ENCODE peak calls at places on chromosomes 11 and 22, in six cellular contexts. R, V, Z, F, P and S are unnamed samples.

GRCh38 chr11:128054323-128054910 is 532.9 kb downstream of the ETS1 start:
- DNase-seq in R (no peak), V (no peak), Z (no peak), F (no peak), P (no peak), S (no peak)

GRCh38 chr11:118054712-118055640 is 21.9 kb upstream of the TMPRSS4 start:
- DNase-seq in R (no peak), V (no peak), Z (no peak), F (no peak), P (no peak), S (no peak)

GRCh38 chr11:6240691-6241285 is 1.9 kb downstream of the CNGA4 start:
- DNase-seq in R (no peak), V (no peak), Z (no peak), F (no peak), P (no peak), S (no peak)

GRCh38 chr11:19817265-19817851 is 104.7 kb downstream of the NAV2 start:
- DNase-seq in R (no peak), V (no peak), Z (no peak), F (no peak), P (no peak), S (no peak)

GRCh38 chr22:42760806-42761565 is 40.3 kb upstream of the A4GALT start:
- DNase-seq in R (no peak), V (no peak), Z (no peak), F (no peak), P (no peak), S (no peak)

GRCh38 chr11:67266424-67267187 is at the start of gene GRK2:
- DNase-seq in R (no peak), V (no peak), Z (peak; percentile 73), F (no peak), P (no peak), S (peak; percentile 45)

GRCh38 chr11:101914737-101915426 is at the start of gene CEP126:
- DNase-seq in R (peak; percentile 89), V (peak; percentile 87), Z (peak; percentile 97), F (peak; percentile 97), P (peak; percentile 83), S (peak; percentile 93)

GRCh38 chr11:67303132-67303988 is at the start of gene SSH3:
- DNase-seq in R (no peak), V (peak; percentile 47), Z (peak; percentile 79), F (no peak), P (peak; percentile 63), S (no peak)

GRCh38 chr22:43236401-43237166 is 49.6 kb upstream of the TTLL12 start:
- DNase-seq in R (no peak), V (no peak), Z (peak; percentile 94), F (no peak), P (no peak), S (no peak)

GRCh38 chr11:131886201-131886600 is 515.8 kb downstream of the NTM start:
- DNase-seq in R (no peak), V (no peak), Z (no peak), F (no peak), P (no peak), S (no peak)

GRCh38 chr11:69530278-69531070 is 49.0 kb downstream of the LINC01488 start:
- DNase-seq in R (no peak), V (no peak), Z (no peak), F (no peak), P (no peak), S (no peak)

GRCh38 chr11:8070417-8071101 is 10.5 kb upstream of the TUB start:
- DNase-seq in R (no peak), V (no peak), Z (no peak), F (peak; percentile 44), P (no peak), S (no peak)

GRCh38 chr22:29744902-29745301 is 21.9 kb downstream of the ZMAT5 start:
- DNase-seq in R (no peak), V (no peak), Z (no peak), F (peak; percentile 15), P (no peak), S (no peak)

GRCh38 chr22:49052023-49052538 is 775.6 kb downstream of the BRD1 start:
- DNase-seq in R (no peak), V (peak; percentile 30), Z (peak; percentile 45), F (no peak), P (no peak), S (peak; percentile 26)

GRCh38 chr11:35541621-35542375 is 16.4 kb upstream of the PAMR1 start:
- DNase-seq in R (no peak), V (no peak), Z (no peak), F (peak; percentile 73), P (no peak), S (no peak)

GRCh38 chr11:6488831-6489230 is 7.5 kb downstream of the TIMM10B start:
- DNase-seq in R (no peak), V (no peak), Z (no peak), F (no peak), P (no peak), S (no peak)

GRCh38 chr11:14529933-14530332 is 9.7 kb upstream of the PSMA1 start:
- DNase-seq in R (no peak), V (no peak), Z (no peak), F (no peak), P (no peak), S (no peak)

GRCh38 chr11:86193297-86194095 is 51.1 kb upstream of the EED start:
- DNase-seq in R (no peak), V (peak; percentile 69), Z (peak; percentile 44), F (peak; percentile 88), P (peak; percentile 53), S (peak; percentile 39)

GRCh38 chr11:134275534-134276395 is at the start of gene GLB1L3:
- DNase-seq in R (no peak), V (peak; percentile 79), Z (no peak), F (no peak), P (no peak), S (peak; percentile 75)

GRCh38 chr11:117839936-117840813 is 15.6 kb upstream of the FXYD2 start:
- DNase-seq in R (no peak), V (no peak), Z (no peak), F (no peak), P (no peak), S (no peak)

GRCh38 chr11:94322501-94322900 is 18.1 kb downstream of the IZUMO1R start:
- DNase-seq in R (no peak), V (no peak), Z (no peak), F (no peak), P (no peak), S (no peak)

GRCh38 chr22:48758905-48759875 is 1068.5 kb downstream of the BRD1 start:
- DNase-seq in R (peak; percentile 11), V (no peak), Z (peak; percentile 9), F (no peak), P (no peak), S (no peak)

GRCh38 chr11:60860943-60861342 is 5.2 kb upstream of the PTGDR2 start:
- DNase-seq in R (no peak), V (no peak), Z (peak; percentile 7), F (no peak), P (no peak), S (no peak)